ENCODE peak calls at places on chromosomes 16 and 17, in five cellular contexts. V is A549, E is IMR-90, A is K562, G is SK-N-SH. K is an unnamed sample.

GRCh38 chr16:30567160-30567990 is 4.1 kb downstream of the ZNF688 start:
- DNase-seq in V (peak), E (peak), A (no peak), G (no peak), K (no peak)

GRCh38 chr16:11497851-11498289 is 88.8 kb downstream of the LITAF start:
- DNase-seq in V (peak), E (peak), G (no peak), A (no peak), K (no peak)

GRCh38 chr16:2054543-2055245 is 6.9 kb downstream of the TSC2 start:
- DNase-seq in V (no peak), G (no peak), A (no peak), E (no peak), K (no peak)

GRCh38 chr16:17939723-17940122 is 396.8 kb downstream of the NPIPA8 start:
- DNase-seq in E (no peak), G (no peak), A (no peak), V (no peak), K (no peak)

GRCh38 chr16:83136924-83137323 is 510.2 kb downstream of the CDH13 start:
- DNase-seq in G (no peak), A (no peak), E (no peak), V (no peak), K (no peak)

GRCh38 chr16:50547340-50547865 is 793 bp upstream of the NKD1 start:
- DNase-seq in G (peak), A (peak), V (peak), E (no peak), K (peak)

GRCh38 chr16:47887496-47887895 is 268.3 kb downstream of the ABCC12 start:
- DNase-seq in G (no peak), V (peak), A (no peak), E (peak), K (no peak)

GRCh38 chr16:76535-77272 is 1.3 kb upstream of the MPG start:
- DNase-seq in G (no peak), E (peak), V (no peak), A (peak), K (no peak)

GRCh38 chr17:8911205-8911604 is 43.7 kb upstream of the PIK3R6 start:
- DNase-seq in E (no peak), A (no peak), V (no peak), G (no peak), K (no peak)

GRCh38 chr16:22091721-22092120 is 620 bp upstream of the VWA3A start:
- DNase-seq in G (no peak), A (no peak), V (no peak), E (no peak), K (no peak)

GRCh38 chr17:8004899-8005298 is 2.5 kb downstream of the GUCY2D start:
- DNase-seq in A (no peak), V (no peak), G (no peak), E (peak), K (no peak)

GRCh38 chr17:59327136-59327878 is 4.1 kb upstream of the YPEL2 start:
- DNase-seq in G (peak), E (no peak), A (no peak), V (no peak), K (no peak)

GRCh38 chr16:78461496-78461938 is 362.1 kb downstream of the WWOX start:
- DNase-seq in V (no peak), A (no peak), E (no peak), G (no peak), K (no peak)

GRCh38 chr17:77200711-77201110 is 59.9 kb downstream of the SEC14L1 start:
- DNase-seq in A (no peak), G (no peak), E (no peak), V (peak), K (no peak)

GRCh38 chr17:80034977-80035686 is 540 bp downstream of the TBC1D16 start:
- DNase-seq in G (no peak), A (no peak), E (peak), V (peak), K (no peak)

GRCh38 chr16:4944333-4945281 is 7.7 kb upstream of the PPL start:
- DNase-seq in A (peak), V (peak), G (peak), E (peak), K (no peak)

GRCh38 chr17:78665952-78666920 is 89.0 kb upstream of the DNAH17 start:
- DNase-seq in G (no peak), E (no peak), A (peak), V (no peak), K (no peak)

GRCh38 chr16:87416826-87417471 is 24.8 kb downstream of the MAP1LC3B start:
- DNase-seq in A (no peak), V (peak), E (peak), G (peak), K (no peak)

GRCh38 chr16:19527161-19527560 is 3.4 kb downstream of the CCP110 start:
- DNase-seq in V (no peak), A (no peak), E (no peak), G (no peak), K (no peak)

GRCh38 chr17:78818932-78819331 is 21.7 kb downstream of the USP36 start:
- DNase-seq in G (peak), E (no peak), V (no peak), A (no peak), K (no peak)

GRCh38 chr17:34561328-34561727 is 18.1 kb upstream of the TMEM132E start:
- DNase-seq in G (no peak), E (no peak), A (no peak), V (no peak), K (no peak)

GRCh38 chr17:34556951-34557350 is 22.4 kb upstream of the TMEM132E start:
- DNase-seq in V (no peak), A (no peak), G (no peak), E (no peak), K (no peak)

GRCh38 chr17:34556384-34556783 is 23.0 kb upstream of the TMEM132E start:
- DNase-seq in V (no peak), A (peak), E (peak), G (no peak), K (no peak)
- TF ChIP-seq RCOR1 in V (no peak), A (no peak), E (no peak), G (no peak), K (no peak)

GRCh38 chr17:36124879-36125824 is 21.5 kb downstream of the CCL4 start:
- DNase-seq in E (no peak), V (peak), A (no peak), G (no peak), K (no peak)
- TF ChIP-seq RCOR1 in E (no peak), V (no peak), A (no peak), G (no peak), K (no peak)

DNA sequence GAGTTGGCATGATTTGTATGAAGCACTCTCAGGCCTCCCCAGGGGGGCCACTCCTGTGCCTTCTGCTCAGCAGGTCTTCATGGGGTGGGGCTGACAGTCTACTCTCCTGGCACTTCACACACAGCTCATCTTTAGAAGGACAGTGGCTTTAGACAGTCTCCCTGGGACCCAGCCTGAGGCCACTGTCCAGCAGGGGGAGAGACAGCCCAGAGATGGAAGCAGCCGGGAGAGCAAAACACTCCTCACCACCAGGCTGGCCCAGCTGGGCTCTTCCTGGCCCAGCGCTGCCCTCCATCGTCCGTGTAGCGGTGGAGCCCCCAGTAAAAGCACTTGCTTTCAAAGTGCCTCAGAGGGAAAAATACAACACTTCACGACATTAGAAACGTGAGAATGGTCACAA is 62.0 kb upstream of the CRHR1 start:
- DNase-seq in G (peak), V (peak), E (peak), A (peak), K (no peak)
- TF ChIP-seq RCOR1 in G (no peak), V (no peak), E (no peak), A (no peak), K (no peak)

GRCh38 chr17:34370376-34370996 is 7.5 kb upstream of the CCL1 start:
- DNase-seq in G (no peak), V (no peak), A (no peak), E (no peak), K (no peak)
- TF ChIP-seq RCOR1 in G (no peak), V (no peak), A (no peak), E (no peak), K (no peak)

GRCh38 chr17:38417210-38417951 is 10.9 kb upstream of the ARHGAP23 start:
- DNase-seq in A (peak), E (no peak), V (no peak), G (no peak), K (no peak)
- TF ChIP-seq RCOR1 in A (peak), E (no peak), V (no peak), G (no peak), K (no peak)

DNA sequence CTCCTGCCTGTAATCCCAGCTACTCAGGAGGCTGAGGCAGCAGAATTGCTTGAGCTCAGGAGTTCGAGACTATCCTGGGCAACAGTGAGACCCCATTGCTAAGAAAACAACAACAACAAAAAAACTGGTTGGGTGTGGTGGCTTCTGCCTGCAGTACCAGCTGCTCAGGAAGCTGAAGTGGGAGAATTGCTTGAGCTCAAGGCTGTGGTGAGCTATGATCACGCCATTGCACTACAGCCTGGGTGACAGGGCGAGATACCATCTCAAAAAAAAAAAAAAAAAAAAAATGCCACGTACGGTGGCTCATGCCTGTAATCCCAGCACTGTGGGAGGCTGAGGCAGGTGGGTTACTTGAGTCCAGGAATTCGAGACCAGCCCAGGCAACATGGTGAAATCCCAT is 34.1 kb downstream of the NME2 start:
- DNase-seq in E (no peak), G (no peak), V (no peak), A (no peak), K (no peak)
- TF ChIP-seq RCOR1 in E (no peak), G (no peak), V (no peak), A (no peak), K (no peak)

DNA sequence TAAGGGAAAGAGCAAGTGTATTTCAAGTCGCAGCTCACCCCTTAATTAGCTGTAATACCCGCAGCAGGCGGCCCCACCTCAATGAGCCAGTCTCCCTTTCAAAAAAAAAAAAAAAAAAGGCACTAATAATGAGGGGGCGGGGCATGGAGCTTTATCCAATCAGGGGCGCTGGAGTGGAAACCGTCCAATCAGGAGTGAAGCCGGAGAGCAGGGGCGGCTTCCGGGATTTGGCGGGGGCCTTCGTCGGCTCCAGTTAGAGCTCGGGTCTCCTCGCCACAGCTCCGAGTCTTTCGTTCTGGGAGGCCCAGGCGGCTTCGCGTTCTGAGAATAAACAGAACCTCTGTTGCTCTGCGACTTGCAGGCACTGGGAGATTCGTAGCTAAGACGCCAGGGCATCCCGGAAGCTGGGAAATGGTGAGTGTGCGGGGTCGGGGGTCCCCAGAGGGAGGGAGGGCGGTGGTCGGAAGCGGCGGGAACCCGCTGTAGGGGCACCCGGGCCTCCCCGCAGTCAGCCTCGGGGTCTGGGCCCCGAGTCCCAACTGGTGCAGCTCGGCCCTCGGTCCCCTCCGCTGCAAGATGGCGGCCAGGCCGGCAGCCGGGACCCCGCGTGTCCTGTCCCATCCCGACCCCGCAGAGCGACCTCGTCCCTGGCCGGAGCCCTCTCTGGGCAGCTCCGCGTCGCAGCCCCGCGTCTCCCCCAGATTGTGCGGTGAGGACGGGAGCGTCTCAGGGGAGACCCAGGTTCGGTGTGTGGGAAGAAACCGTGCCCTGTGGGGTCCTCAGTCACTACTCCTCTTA is at the start of gene ZNF267:
- DNase-seq in G (peak), V (peak), E (peak), A (peak), K (peak)
- TF ChIP-seq RCOR1 in G (no peak), V (no peak), E (no peak), A (no peak), K (no peak)

GRCh38 chr16:80008857-80009256 is 408.3 kb upstream of the MAF start:
- DNase-seq in A (no peak), E (no peak), V (no peak), G (no peak), K (no peak)

GRCh38 chr16:80009971-80010659 is 409.6 kb upstream of the MAF start:
- DNase-seq in G (no peak), V (no peak), E (no peak), A (no peak), K (no peak)

GRCh38 chr16:80007216-80007615 is 406.7 kb upstream of the MAF start:
- DNase-seq in V (no peak), G (no peak), A (no peak), E (no peak), K (no peak)

GRCh38 chr16:80004113-80004512 is 403.6 kb upstream of the MAF start:
- DNase-seq in E (no peak), G (no peak), V (no peak), A (no peak), K (no peak)

DNA sequence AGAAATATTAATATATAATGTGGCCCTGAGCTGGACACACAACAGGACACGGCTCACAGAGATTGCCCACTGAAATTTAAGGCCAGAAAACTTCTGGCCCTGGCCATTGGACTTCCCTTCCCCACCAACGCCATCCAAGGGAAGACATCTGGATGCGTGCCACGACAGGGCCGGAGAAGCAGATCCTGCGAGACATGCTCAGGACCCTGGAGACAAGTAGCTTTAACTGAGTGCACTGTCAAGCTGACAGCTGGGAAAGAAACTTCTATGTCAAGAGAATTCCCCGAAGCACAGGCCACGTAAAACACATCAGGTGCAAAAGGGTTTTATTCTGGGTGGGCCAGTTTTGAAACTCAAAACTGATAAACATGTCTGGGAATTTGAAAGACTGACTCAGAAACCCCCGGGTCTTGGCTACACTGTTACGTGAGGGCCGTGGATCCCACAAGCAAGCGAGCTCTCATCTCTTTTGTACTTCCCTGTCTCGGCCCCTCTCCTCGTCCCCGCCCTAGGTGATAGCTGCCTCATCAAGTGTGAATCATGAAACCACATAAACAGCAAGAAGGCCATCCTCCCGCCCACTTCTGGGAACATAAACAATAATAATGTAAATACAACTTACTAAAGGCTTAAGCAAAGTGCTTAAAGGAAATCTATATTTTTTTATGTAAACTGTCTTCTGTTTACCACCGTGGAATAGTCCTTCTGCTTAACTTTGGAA is 405.8 kb upstream of the MAF start:
- DNase-seq in G (no peak), A (no peak), E (peak), V (peak), K (no peak)
- TF ChIP-seq RCOR1 in G (no peak), A (no peak), E (no peak), V (no peak), K (no peak)

GRCh38 chr17:48468299-48468698 is 38.3 kb upstream of the SKAP1 start:
- DNase-seq in V (no peak), A (no peak), G (no peak), E (no peak), K (no peak)

GRCh38 chr17:48472485-48473281 is 42.7 kb upstream of the SKAP1 start:
- DNase-seq in A (no peak), E (peak), V (peak), G (no peak), K (no peak)

GRCh38 chr17:48471807-48472484 is 41.9 kb upstream of the SKAP1 start:
- DNase-seq in V (no peak), A (no peak), G (no peak), E (no peak), K (no peak)

GRCh38 chr17:48469227-48469626 is 39.2 kb upstream of the SKAP1 start:
- DNase-seq in A (no peak), G (no peak), E (no peak), V (no peak), K (no peak)

DNA sequence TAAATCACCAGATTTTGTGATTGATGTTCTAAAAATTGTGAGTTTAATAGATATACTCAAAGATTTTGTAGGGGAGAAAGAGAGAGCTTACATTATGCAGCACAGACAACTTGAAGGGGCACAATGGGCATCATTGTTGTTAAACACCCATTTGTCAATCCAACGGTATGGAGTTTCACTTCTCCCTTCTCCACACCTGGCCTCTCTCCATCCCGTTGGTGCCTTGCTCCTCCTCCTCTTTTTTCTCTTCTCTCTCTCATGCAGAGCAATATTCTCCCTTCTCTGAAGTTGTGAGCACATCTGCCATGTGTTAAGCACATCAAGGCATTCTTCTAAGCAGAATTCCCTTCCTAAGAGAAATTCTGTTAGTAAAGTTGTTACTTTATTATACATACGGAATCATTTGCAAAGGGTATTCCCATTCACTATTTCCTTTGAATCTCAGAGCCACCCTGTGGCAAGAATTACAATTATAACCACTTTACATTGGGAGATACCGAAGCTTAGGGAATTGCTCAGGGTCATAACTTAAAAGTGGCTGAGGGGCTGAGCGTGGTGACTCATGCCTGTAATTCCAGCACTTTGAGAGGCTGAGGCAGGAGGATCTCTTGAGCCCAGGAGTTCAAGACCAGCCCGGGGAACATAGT is 40.5 kb upstream of the SKAP1 start:
- DNase-seq in V (peak), G (no peak), A (no peak), E (peak), K (no peak)
- TF ChIP-seq RCOR1 in V (no peak), G (no peak), A (no peak), E (no peak), K (no peak)

GRCh38 chr17:62672957-62673356 is 45.5 kb downstream of the MRC2 start:
- DNase-seq in V (no peak), A (no peak), G (peak), E (no peak), K (no peak)
- TF ChIP-seq RCOR1 in V (no peak), A (no peak), G (no peak), E (no peak), K (no peak)

K was measured in GM12878.